ENCODE peak calls at places on chromosomes 7 and 10, in ten cellular contexts. K, Z, E, O, T, U, R, M, Q and G are unnamed samples.

GRCh38 chr10:98128802-98129201 is 5.7 kb upstream of the R3HCC1L start:
- DNase-seq in K (no peak), Z (no peak), E (no peak), O (no peak), T (no peak), U (no peak), R (no peak), M (no peak), Q (no peak), G (no peak)

GRCh38 chr10:42428534-42428933 is 209.8 kb downstream of the ZNF33B start:
- DNase-seq in K (peak), Z (no peak), E (no peak), O (no peak), T (no peak), U (peak), R (no peak), M (no peak), Q (peak), G (no peak)

GRCh38 chr10:62900829-62901571 is 84.8 kb upstream of the EGR2 start:
- DNase-seq in K (no peak), Z (no peak), E (no peak), O (no peak), T (no peak), U (no peak), R (no peak), M (no peak), Q (no peak), G (no peak)

GRCh38 chr10:21702633-21703111 is 168.6 kb downstream of the MLLT10 start:
- DNase-seq in K (peak), Z (no peak), E (peak), O (no peak), T (no peak), U (no peak), R (no peak), M (no peak), Q (no peak), G (no peak)

GRCh38 chr10:43938810-43939209 is 290.1 kb upstream of the ZNF32 start:
- DNase-seq in K (no peak), Z (no peak), E (no peak), O (no peak), T (no peak), U (no peak), R (no peak), M (no peak), Q (no peak), G (no peak)

GRCh38 chr7:4068286-4068685 is 613.8 kb upstream of the FOXK1 start:
- DNase-seq in K (no peak), Z (no peak), E (no peak), O (no peak), T (no peak), U (no peak), R (no peak), M (no peak), Q (no peak), G (no peak)

GRCh38 chr10:93440591-93441012 is 41.5 kb downstream of the MYOF start:
- DNase-seq in K (no peak), Z (no peak), E (no peak), O (no peak), T (no peak), U (peak), R (no peak), M (no peak), Q (no peak), G (no peak)

GRCh38 chr10:112898540-112899395 is 51.3 kb upstream of the TCF7L2 start:
- DNase-seq in K (no peak), Z (peak), E (no peak), O (no peak), T (no peak), U (no peak), R (no peak), M (no peak), Q (no peak), G (no peak)

GRCh38 chr10:79495306-79495705 is 17.0 kb upstream of the EIF5AL1 start:
- DNase-seq in K (no peak), Z (no peak), E (no peak), O (no peak), T (no peak), U (no peak), R (no peak), M (no peak), Q (no peak), G (no peak)

GRCh38 chr7:131109011-131109756 is 218.5 kb upstream of the MKLN1 start:
- DNase-seq in K (peak), Z (no peak), E (peak), O (no peak), T (no peak), U (peak), R (no peak), M (no peak), Q (no peak), G (no peak)

GRCh38 chr10:33478675-33479125 is 144.2 kb upstream of the NRP1 start:
- DNase-seq in K (no peak), Z (no peak), E (no peak), O (no peak), T (no peak), U (no peak), R (peak), M (no peak), Q (no peak), G (no peak)

GRCh38 chr10:127524229-127524628 is 24.9 kb upstream of the NPS start:
- DNase-seq in K (peak), Z (no peak), E (no peak), O (no peak), T (no peak), U (no peak), R (no peak), M (no peak), Q (peak), G (no peak)

GRCh38 chr10:84563355-84563754 is 235.0 kb downstream of the CCSER2 start:
- DNase-seq in K (no peak), Z (no peak), E (no peak), O (no peak), T (no peak), U (no peak), R (no peak), M (no peak), Q (no peak), G (no peak)

GRCh38 chr10:63713191-63714144 is 192.3 kb downstream of the REEP3 start:
- DNase-seq in K (no peak), Z (peak), E (peak), O (no peak), T (no peak), U (peak), R (peak), M (peak), Q (no peak), G (peak)

GRCh38 chr7:157717211-157718174 is 380.7 kb downstream of the DNAJB6 start:
- DNase-seq in K (no peak), Z (no peak), E (no peak), O (no peak), T (no peak), U (no peak), R (no peak), M (peak), Q (no peak), G (no peak)

GRCh38 chr7:136179829-136180721 is 202.9 kb upstream of the MTPN start:
- DNase-seq in K (no peak), Z (no peak), E (no peak), O (no peak), T (no peak), U (no peak), R (no peak), M (no peak), Q (no peak), G (no peak)

GRCh38 chr7:16670021-16670420 is 24.0 kb downstream of the BZW2 start:
- DNase-seq in K (no peak), Z (no peak), E (no peak), O (no peak), T (no peak), U (peak), R (no peak), M (no peak), Q (no peak), G (no peak)

GRCh38 chr10:61904711-61905445 is 3.4 kb downstream of the ARID5B start:
- DNase-seq in K (peak), Z (no peak), E (peak), O (peak), T (peak), U (peak), R (no peak), M (no peak), Q (peak), G (peak)

GRCh38 chr7:79319369-79319768 is 134.1 kb downstream of the MAGI2 start:
- DNase-seq in K (no peak), Z (no peak), E (no peak), O (no peak), T (no peak), U (no peak), R (no peak), M (no peak), Q (no peak), G (no peak)

GRCh38 chr7:157678503-157678902 is 341.7 kb downstream of the DNAJB6 start:
- DNase-seq in K (no peak), Z (no peak), E (no peak), O (no peak), T (no peak), U (no peak), R (no peak), M (peak), Q (no peak), G (no peak)

GRCh38 chr7:155371884-155372781 is 74.5 kb downstream of the INSIG1 start:
- DNase-seq in K (no peak), Z (no peak), E (no peak), O (peak), T (no peak), U (peak), R (no peak), M (peak), Q (no peak), G (no peak)

GRCh38 chr10:30365278-30365677 is 16.2 kb upstream of the MTPAP start:
- DNase-seq in K (no peak), Z (no peak), E (no peak), O (no peak), T (no peak), U (no peak), R (no peak), M (no peak), Q (no peak), G (peak)

GRCh38 chr7:141617280-141617679 is 66.1 kb downstream of the AGK start:
- DNase-seq in K (no peak), Z (no peak), E (no peak), O (no peak), T (no peak), U (no peak), R (no peak), M (no peak), Q (no peak), G (no peak)

GRCh38 chr10:79241990-79242619 is 105.2 kb upstream of the PPIF start:
- DNase-seq in K (no peak), Z (peak), E (no peak), O (peak), T (peak), U (peak), R (no peak), M (peak), Q (peak), G (peak)

GRCh38 chr10:117651121-117651520 is 108.6 kb downstream of the EMX2 start:
- DNase-seq in K (no peak), Z (no peak), E (no peak), O (no peak), T (no peak), U (no peak), R (no peak), M (no peak), Q (no peak), G (no peak)

GRCh38 chr7:152462995-152463713 is 27.4 kb upstream of the KMT2C start:
- DNase-seq in K (no peak), Z (no peak), E (peak), O (no peak), T (no peak), U (peak), R (peak), M (no peak), Q (peak), G (no peak)

GRCh38 chr7:86965727-86966120 is 93.7 kb downstream of the ELAPOR2 start:
- DNase-seq in K (no peak), Z (no peak), E (no peak), O (no peak), T (no peak), U (no peak), R (no peak), M (no peak), Q (no peak), G (no peak)

GRCh38 chr7:138900040-138900828 is 81.0 kb downstream of the KIAA1549 start:
- DNase-seq in K (no peak), Z (no peak), E (no peak), O (no peak), T (no peak), U (no peak), R (no peak), M (no peak), Q (no peak), G (no peak)

GRCh38 chr10:93435621-93436385 is 46.3 kb downstream of the MYOF start:
- DNase-seq in K (no peak), Z (no peak), E (peak), O (no peak), T (no peak), U (peak), R (no peak), M (no peak), Q (no peak), G (peak)

GRCh38 chr7:8724080-8724718 is 290.8 kb downstream of the NXPH1 start:
- DNase-seq in K (peak), Z (peak), E (no peak), O (no peak), T (no peak), U (peak), R (no peak), M (no peak), Q (peak), G (peak)

GRCh38 chr7:47361746-47362215 is 220.1 kb downstream of the TNS3 start:
- DNase-seq in K (no peak), Z (no peak), E (peak), O (no peak), T (no peak), U (peak), R (no peak), M (no peak), Q (peak), G (peak)